ENCODE peak calls at places on chromosome 6, in eight cellular contexts. E, U, H, K, Y, M, R and S are unnamed samples.

GRCh38 chr6:75449625-75450206 is 43.9 kb downstream of the FILIP1 start:
- DNase-seq in K (no peak), M (peak), U (no peak), Y (no peak), H (no peak), E (no peak), R (no peak), S (no peak)

GRCh38 chr6:92024071-92024470 is 1395.3 kb downstream of the EPHA7 start:
- DNase-seq in Y (no peak), U (no peak), M (no peak), E (no peak), K (no peak), H (no peak), R (no peak), S (no peak)

GRCh38 chr6:82511546-82511945 is 147.9 kb downstream of the TPBG start:
- DNase-seq in U (no peak), H (no peak), K (no peak), Y (no peak), M (no peak), R (no peak), E (no peak), S (no peak)

GRCh38 chr6:28142446-28142845 is 763 bp downstream of the ZKSCAN8 start:
- DNase-seq in Y (no peak), H (no peak), E (no peak), U (no peak), M (peak), R (no peak), K (no peak), S (no peak)

GRCh38 chr6:28743271-28743789 is 180.5 kb downstream of the TRIM27 start:
- DNase-seq in M (no peak), R (no peak), U (no peak), E (no peak), Y (no peak), K (no peak), H (no peak), S (no peak)

GRCh38 chr6:44023586-44024454 is 103.4 kb downstream of the MRPL14 start:
- DNase-seq in M (no peak), H (no peak), U (no peak), Y (no peak), K (no peak), E (no peak), R (no peak), S (no peak)

GRCh38 chr6:132215805-132216204 is 185.5 kb downstream of the MOXD1 start:
- DNase-seq in Y (no peak), U (no peak), E (no peak), H (no peak), R (no peak), K (no peak), M (no peak), S (no peak)

GRCh38 chr6:17167327-17167979 is 65.6 kb downstream of the STMND1 start:
- DNase-seq in R (peak), E (no peak), M (no peak), Y (no peak), H (no peak), K (no peak), U (peak), S (peak)

GRCh38 chr6:54588176-54588575 is 258.4 kb upstream of the FAM83B start:
- DNase-seq in E (no peak), M (no peak), R (no peak), K (no peak), Y (no peak), H (no peak), U (no peak), S (no peak)

GRCh38 chr6:16097382-16098171 is 31.3 kb upstream of the MYLIP start:
- DNase-seq in R (no peak), E (no peak), Y (no peak), M (no peak), U (no peak), H (no peak), K (no peak), S (no peak)

GRCh38 chr6:136549359-136550044 is 720 bp downstream of the MAP7 start:
- DNase-seq in M (no peak), K (no peak), R (no peak), E (no peak), H (no peak), U (peak), Y (no peak), S (peak)

GRCh38 chr6:9766240-9766915 is 648.5 kb downstream of the TFAP2A start:
- DNase-seq in H (peak), M (peak), Y (peak), U (no peak), R (no peak), E (no peak), K (no peak), S (no peak)

GRCh38 chr6:106870069-106870468 is 104.5 kb downstream of the CD24 start:
- DNase-seq in H (peak), R (no peak), U (no peak), Y (peak), E (no peak), M (no peak), K (no peak), S (no peak)

GRCh38 chr6:56235245-56235644 is 12.1 kb downstream of the COL21A1 start:
- DNase-seq in K (no peak), H (no peak), R (no peak), E (no peak), U (no peak), Y (no peak), M (no peak), S (no peak)

GRCh38 chr6:11133281-11133680 is 21.8 kb upstream of the ERVFRD-1 start:
- DNase-seq in H (no peak), K (no peak), R (no peak), M (no peak), U (no peak), Y (no peak), E (no peak), S (no peak)

GRCh38 chr6:14455442-14455841 is 337.9 kb downstream of the CD83 start:
- DNase-seq in Y (no peak), K (no peak), E (no peak), M (no peak), R (no peak), U (no peak), H (no peak), S (no peak)

GRCh38 chr6:3731700-3732099 is 19.8 kb downstream of the PXDC1 start:
- DNase-seq in H (no peak), E (no peak), M (no peak), Y (no peak), U (no peak), K (no peak), R (no peak), S (no peak)

GRCh38 chr6:6362051-6362450 is 41.6 kb upstream of the F13A1 start:
- DNase-seq in M (no peak), Y (no peak), E (no peak), R (no peak), K (no peak), H (no peak), U (no peak), S (no peak)

GRCh38 chr6:31575952-31576684 is 753 bp downstream of the TNF start:
- DNase-seq in E (no peak), R (no peak), M (no peak), U (no peak), K (no peak), H (no peak), Y (no peak), S (no peak)

GRCh38 chr6:134415681-134416080 is 97.8 kb upstream of the SGK1 start:
- DNase-seq in E (no peak), Y (no peak), M (no peak), K (no peak), U (no peak), H (no peak), R (no peak), S (no peak)

GRCh38 chr6:23611776-23612381 is 514.1 kb upstream of the NRSN1 start:
- DNase-seq in R (no peak), K (no peak), M (no peak), E (no peak), Y (no peak), H (no peak), U (no peak), S (no peak)

GRCh38 chr6:26532699-26533523 is 5.3 kb upstream of the HMGN4 start:
- DNase-seq in M (peak), Y (no peak), K (peak), U (peak), E (peak), R (peak), H (peak), S (peak)

GRCh38 chr6:56944651-56945050 is 10.3 kb upstream of the BEND6 start:
- DNase-seq in Y (no peak), M (no peak), R (no peak), H (no peak), U (no peak), K (no peak), E (no peak), S (no peak)

GRCh38 chr6:31734703-31735500 is 1.4 kb downstream of the CLIC1 start:
- DNase-seq in K (peak), M (peak), H (peak), Y (no peak), E (no peak), R (peak), U (no peak), S (no peak)

GRCh38 chr6:63839485-63839884 is 203.9 kb downstream of the PHF3 start:
- DNase-seq in Y (no peak), M (no peak), H (no peak), K (no peak), R (no peak), E (no peak), U (no peak), S (no peak)

GRCh38 chr6:146369866-146370265 is 173.8 kb upstream of the RAB32 start:
- DNase-seq in E (no peak), H (no peak), K (no peak), M (no peak), U (no peak), R (no peak), Y (no peak), S (no peak)

GRCh38 chr6:79984261-79984660 is 20.2 kb upstream of the TTK start:
- DNase-seq in R (no peak), M (no peak), Y (no peak), H (no peak), E (no peak), K (no peak), U (no peak), S (no peak)

GRCh38 chr6:132527791-132528190 is 10.3 kb upstream of the TAAR9 start:
- DNase-seq in M (no peak), U (no peak), H (peak), R (no peak), Y (no peak), K (no peak), E (no peak), S (no peak)

GRCh38 chr6:107666084-107666981 is 157.8 kb downstream of the SCML4 start:
- DNase-seq in E (no peak), K (no peak), U (no peak), Y (no peak), H (no peak), R (no peak), M (no peak), S (no peak)

GRCh38 chr6:23073851-23074250 is 504.5 kb downstream of the HDGFL1 start:
- DNase-seq in Y (no peak), E (no peak), M (no peak), R (no peak), U (no peak), H (no peak), K (no peak), S (no peak)